ENCODE peak calls at places on chromosome 5, in nine cellular contexts. V, O, B, W, Z, K, M, S and A are unnamed samples.

GRCh38 chr5:169702726-169703481 is 65.8 kb downstream of the DOCK2 start:
- DNase-seq in V (no peak), O (no peak), B (no peak), W (no peak), Z (no peak), K (no peak), M (no peak), S (no peak), A (no peak)

GRCh38 chr5:14120176-14120575 is 23.0 kb upstream of the TRIO start:
- DNase-seq in V (no peak), O (no peak), B (no peak), W (no peak), Z (no peak), K (no peak), M (no peak), S (no peak), A (no peak)

GRCh38 chr5:74865799-74866652 is at the start of gene FAM169A:
- DNase-seq in V (peak), O (no peak), B (peak), W (peak), Z (peak), K (peak), M (peak), S (peak), A (peak)

GRCh38 chr5:56640763-56641406 is 174.5 kb upstream of the MAP3K1 start:
- DNase-seq in V (peak), O (peak), B (no peak), W (peak), Z (peak), K (no peak), M (peak), S (peak), A (no peak)

GRCh38 chr5:116502616-116503015 is 72.0 kb downstream of the SEMA6A start:
- DNase-seq in V (no peak), O (no peak), B (no peak), W (no peak), Z (no peak), K (peak), M (no peak), S (no peak), A (no peak)

GRCh38 chr5:92513067-92513466 is 1068.0 kb downstream of the NR2F1-AS1 start:
- DNase-seq in V (no peak), O (no peak), B (no peak), W (no peak), Z (no peak), K (peak), M (no peak), S (no peak), A (no peak)

GRCh38 chr5:1073239-1074102 is 38.4 kb downstream of the SLC12A7 start:
- DNase-seq in V (no peak), O (no peak), B (no peak), W (no peak), Z (no peak), K (no peak), M (no peak), S (no peak), A (no peak)

GRCh38 chr5:1709186-1709803 is 90.3 kb downstream of the MRPL36 start:
- DNase-seq in V (no peak), O (no peak), B (no peak), W (no peak), Z (no peak), K (no peak), M (no peak), S (no peak), A (no peak)

GRCh38 chr5:95958308-95959014 is 3.2 kb downstream of the ELL2 start:
- DNase-seq in V (peak), O (no peak), B (no peak), W (peak), Z (no peak), K (peak), M (peak), S (no peak), A (no peak)

GRCh38 chr5:63822633-63823032 is 139.6 kb downstream of the HTR1A start:
- DNase-seq in V (no peak), O (no peak), B (no peak), W (no peak), Z (no peak), K (no peak), M (no peak), S (no peak), A (no peak)

GRCh38 chr5:150274811-150275210 is 14.8 kb downstream of the CAMK2A start:
- DNase-seq in V (no peak), O (no peak), B (no peak), W (no peak), Z (no peak), K (no peak), M (no peak), S (no peak), A (no peak)
- TF ChIP-seq POLR2A in V (no peak), O (no peak), B (no peak), W (no peak), Z (no peak), K (no peak), M (no peak), S (no peak), A (no peak)

GRCh38 chr5:42854795-42855194 is 43.1 kb upstream of the SELENOP start:
- DNase-seq in V (no peak), O (no peak), B (no peak), W (no peak), Z (no peak), K (no peak), M (peak), S (no peak), A (no peak)
- H3K4me3 ChIP-seq in V (no peak), O (no peak), B (no peak), W (no peak), Z (no peak), K (no peak), M (no peak), S (no peak), A (no peak)

GRCh38 chr5:172778223-172778814 is 7.3 kb upstream of the DUSP1 start:
- DNase-seq in V (peak), O (no peak), B (no peak), W (no peak), Z (no peak), K (peak), M (peak), S (no peak), A (no peak)
- TF ChIP-seq POLR2A in V (peak), O (no peak), B (no peak), W (no peak), Z (no peak), K (no peak), M (peak), S (no peak), A (no peak)

GRCh38 chr5:176401281-176402205 is 13.0 kb downstream of the HIGD2A start:
- DNase-seq in V (no peak), O (no peak), B (no peak), W (no peak), Z (peak), K (no peak), M (no peak), S (peak), A (no peak)

GRCh38 chr5:176397736-176398420 is 9.3 kb downstream of the HIGD2A start:
- DNase-seq in V (no peak), O (no peak), B (no peak), W (no peak), Z (peak), K (no peak), M (no peak), S (no peak), A (no peak)

GRCh38 chr5:176396330-176396729 is 7.8 kb downstream of the HIGD2A start:
- DNase-seq in V (no peak), O (no peak), B (no peak), W (no peak), Z (no peak), K (peak), M (no peak), S (no peak), A (no peak)

GRCh38 chr5:176402684-176403083 is 13.7 kb downstream of the CLTB start:
- DNase-seq in V (no peak), O (no peak), B (no peak), W (no peak), Z (peak), K (no peak), M (peak), S (peak), A (peak)

GRCh38 chr5:176400382-176401156 is 12.0 kb downstream of the HIGD2A start:
- DNase-seq in V (no peak), O (no peak), B (no peak), W (no peak), Z (peak), K (no peak), M (peak), S (no peak), A (no peak)
- H3K4me3 ChIP-seq in V (no peak), O (no peak), B (no peak), W (no peak), Z (no peak), K (no peak), M (no peak), S (no peak), A (no peak)

GRCh38 chr5:150441813-150442698 is 7.5 kb downstream of the RPS14 start:
- DNase-seq in V (peak), O (no peak), B (no peak), W (no peak), Z (no peak), K (no peak), M (no peak), S (no peak), A (no peak)
- TF ChIP-seq POLR2A in V (no peak), O (no peak), B (no peak), W (no peak), Z (no peak), K (no peak), M (no peak), S (no peak), A (no peak)

GRCh38 chr5:150160448-150161069 is 4.9 kb upstream of the PDGFRB start:
- DNase-seq in V (no peak), O (peak), B (no peak), W (no peak), Z (no peak), K (no peak), M (no peak), S (no peak), A (no peak)

GRCh38 chr5:150156540-150156939 is 895 bp upstream of the PDGFRB start:
- DNase-seq in V (no peak), O (no peak), B (no peak), W (no peak), Z (no peak), K (no peak), M (no peak), S (no peak), A (peak)

GRCh38 chr5:150156033-150156381 is 362 bp upstream of the PDGFRB start:
- DNase-seq in V (no peak), O (no peak), B (no peak), W (no peak), Z (no peak), K (no peak), M (no peak), S (no peak), A (no peak)

GRCh38 chr5:150159741-150160179 is 4.1 kb upstream of the PDGFRB start:
- DNase-seq in V (no peak), O (peak), B (no peak), W (no peak), Z (no peak), K (peak), M (no peak), S (peak), A (peak)

DNA sequence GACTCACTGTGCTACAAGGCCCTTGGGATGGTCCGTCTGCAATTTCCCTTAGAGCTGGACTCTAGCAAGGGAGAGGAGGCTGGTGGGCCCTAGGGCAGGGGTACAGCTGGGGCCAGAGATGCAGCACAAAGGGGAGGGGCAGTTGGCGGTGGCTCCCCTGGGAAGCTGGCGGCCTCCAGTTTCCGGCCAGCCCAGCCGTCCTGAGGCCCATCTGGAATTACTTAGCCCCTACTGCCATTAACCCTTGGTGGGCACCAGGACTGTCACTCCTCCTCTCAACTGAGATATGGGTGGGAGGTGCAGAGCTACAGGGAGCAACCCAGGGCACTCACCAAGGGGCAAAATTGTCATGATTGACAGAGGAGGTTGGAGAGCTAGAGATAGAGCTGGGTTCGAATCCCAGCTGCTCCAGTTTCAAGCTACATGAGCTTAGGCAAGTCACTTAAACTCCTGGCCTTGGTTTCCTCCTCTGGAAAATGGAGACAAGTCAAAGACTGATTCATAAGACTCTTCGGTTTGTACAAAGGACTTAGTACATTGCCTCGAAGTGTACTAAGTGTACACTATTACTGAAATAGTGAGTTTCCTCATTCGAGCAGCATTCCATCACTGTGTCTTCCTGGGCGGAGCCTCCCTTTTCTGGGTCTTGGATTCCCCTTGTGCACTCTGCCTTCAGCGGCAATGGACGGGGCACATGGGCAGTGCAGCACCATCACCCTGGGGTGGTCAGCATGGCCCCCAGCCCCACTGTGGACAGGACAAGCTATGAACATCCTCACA is 2.7 kb upstream of the PDGFRB start:
- DNase-seq in V (no peak), O (peak), B (no peak), W (no peak), Z (no peak), K (peak), M (no peak), S (peak), A (no peak)
- H3K4me3 ChIP-seq in V (no peak), O (no peak), B (no peak), W (no peak), Z (no peak), K (no peak), M (no peak), S (no peak), A (no peak)

DNA sequence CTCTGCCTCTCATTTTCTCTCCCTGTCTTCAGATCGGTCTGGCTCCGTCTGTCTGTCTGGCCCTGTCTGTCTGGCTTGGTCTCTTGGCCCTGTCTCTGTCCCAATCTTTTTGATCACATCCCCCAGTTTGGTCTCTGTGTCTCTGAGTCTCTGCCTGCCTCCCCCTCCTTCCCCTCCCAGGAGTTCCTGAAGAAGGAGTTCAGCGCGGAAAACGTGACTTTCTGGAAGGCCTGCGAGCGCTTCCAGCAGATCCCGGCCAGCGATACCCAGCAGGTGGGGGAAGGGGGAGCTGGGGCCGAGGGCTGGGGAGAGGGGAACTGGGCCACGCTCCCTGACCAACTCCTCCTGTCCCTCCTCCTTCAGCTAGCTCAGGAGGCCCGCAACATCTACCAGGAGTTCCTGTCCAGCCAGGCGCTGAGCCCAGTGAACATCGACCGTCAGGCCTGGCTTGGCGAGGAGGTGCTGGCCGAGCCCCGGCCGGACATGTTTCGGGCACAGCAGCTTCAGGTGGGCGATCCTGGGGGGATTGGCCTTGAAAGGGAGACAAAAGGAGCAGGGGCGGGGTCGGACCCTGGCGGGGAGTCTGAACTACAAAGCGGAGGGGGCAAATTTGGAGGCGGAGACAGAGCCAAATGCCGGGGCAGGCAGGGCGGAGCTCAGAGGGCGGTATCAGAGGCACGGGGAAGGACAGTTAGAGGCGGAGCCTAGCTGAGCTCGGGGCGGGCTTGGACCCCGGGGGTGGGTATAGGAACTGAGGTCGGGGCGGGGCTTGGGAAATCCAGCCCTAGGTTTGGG is 9.0 kb downstream of the RGS14 start:
- DNase-seq in V (peak), O (no peak), B (no peak), W (peak), Z (peak), K (peak), M (peak), S (peak), A (peak)
- TF ChIP-seq POLR2A in V (peak), O (no peak), B (no peak), W (peak), Z (no peak), K (no peak), M (no peak), S (no peak), A (peak)